ENCODE peak calls at places on chromosome X, in seven cellular contexts. T is smooth muscle cell of the brain vasculature; L is activated T-cell treated with anti-CD3 and anti-CD28 coated beads for 1 hour; M is uterus; X is lung; U is pons; P is stimulated activated CD4-positive, alpha-beta T cell treated with anti-CD3 and anti-CD28 coated beads, Interleukin-2, amount 100 ng/mL, for 48 hours. I is an unnamed sample.

GRCh38 chrX:154352466-154352865 is 22.0 kb downstream of the FLNA start:
- DNase-seq in T (no peak), L (no peak), M (no peak), X (no peak), U (no peak), P (no peak), I (no peak)

GRCh38 chrX:23811135-23811781 is 28.3 kb downstream of the SAT1 start:
- DNase-seq in T (no peak), L (no peak), M (peak; percentile 43), X (no peak), U (peak; percentile 62), P (no peak), I (no peak)

GRCh38 chrX:153878969-153879653 is 6.9 kb downstream of the L1CAM start:
- DNase-seq in T (no peak), L (no peak), M (no peak), X (no peak), U (no peak), P (no peak), I (no peak)

GRCh38 chrX:153644356-153645125 is 2.5 kb upstream of the DUSP9 start:
- DNase-seq in T (no peak), L (no peak), M (peak; percentile 3), X (no peak), U (no peak), P (no peak), I (no peak)

GRCh38 chrX:132836471-132836870 is 122.0 kb downstream of the HS6ST2 start:
- DNase-seq in T (no peak), L (no peak), M (no peak), X (no peak), U (no peak), P (no peak), I (no peak)

GRCh38 chrX:129777218-129777768 is 2.5 kb upstream of the SASH3 start:
- DNase-seq in T (no peak), L (peak; percentile 45), M (no peak), X (peak; percentile 44), U (peak; percentile 7), P (peak; percentile 48), I (no peak)

GRCh38 chrX:116272328-116272727 is 101.8 kb downstream of the AGTR2 start:
- DNase-seq in T (peak; percentile 35), L (no peak), M (no peak), X (peak; percentile 30), U (no peak), P (no peak), I (no peak)

GRCh38 chrX:46788902-46789301 is 30.0 kb upstream of the SLC9A7 start:
- DNase-seq in T (no peak), L (no peak), M (no peak), X (no peak), U (no peak), P (no peak), I (no peak)

GRCh38 chrX:39645059-39645895 is 452.5 kb downstream of the BCOR start:
- DNase-seq in T (peak; percentile 43), L (no peak), M (peak; percentile 85), X (no peak), U (no peak), P (peak; percentile 21), I (no peak)

GRCh38 chrX:17546356-17546755 is 171.4 kb downstream of the NHS start:
- DNase-seq in T (no peak), L (no peak), M (no peak), X (no peak), U (no peak), P (no peak), I (no peak)

GRCh38 chrX:42567268-42567667 is 210.7 kb downstream of the PPP1R2C start:
- DNase-seq in T (no peak), L (no peak), M (no peak), X (no peak), U (no peak), P (no peak), I (no peak)

I was measured in Panc1.